ENCODE peak calls at places on chromosomes 2 and 18, in six cellular contexts. M is sigmoid colon, A is BE2C, O is neural progenitor cell, W is PC-9, U is lower lobe of right lung. V is an unnamed sample.

GRCh38 chr2:63661076-63661475 is 72.3 kb downstream of the MDH1 start:
- DNase-seq in W (no peak), U (no peak), A (no peak), M (no peak), O (no peak), V (no peak)

GRCh38 chr2:196276421-196276820 is 105.0 kb upstream of the STK17B start:
- DNase-seq in U (no peak), W (no peak), A (no peak), O (no peak), M (no peak), V (no peak)

GRCh38 chr2:30631051-30631671 is 176.1 kb downstream of the CAPN13 start:
- DNase-seq in O (no peak), A (no peak), U (no peak), M (no peak), W (no peak), V (no peak)

GRCh38 chr2:196338440-196338839 is 167.1 kb upstream of the STK17B start:
- DNase-seq in A (no peak), W (no peak), M (no peak), O (no peak), U (no peak), V (no peak)

GRCh38 chr2:77666251-77666980 is 144.2 kb upstream of the LRRTM4 start:
- DNase-seq in W (no peak), A (no peak), O (no peak), U (no peak), M (no peak), V (no peak)

GRCh38 chr2:191152841-191153240 is 2.0 kb upstream of the STAT4 start:
- DNase-seq in O (no peak), A (no peak), W (no peak), M (no peak), U (no peak), V (no peak)

GRCh38 chr2:8217366-8218125 is 464.3 kb upstream of the ID2 start:
- DNase-seq in W (no peak), O (peak; percentile 84), A (no peak), U (no peak), M (no peak), V (no peak)

GRCh38 chr18:58412844-58413666 is 215.8 kb downstream of the ALPK2 start:
- DNase-seq in A (no peak), W (no peak), M (no peak), O (no peak), U (no peak), V (no peak)

GRCh38 chr2:35410431-35411061 is 945.0 kb upstream of the CRIM1 start:
- DNase-seq in O (peak; percentile 75), W (no peak), A (peak; percentile 66), U (peak; percentile 61), M (no peak), V (peak; percentile 64)

GRCh38 chr2:166628478-166629136 is 134.6 kb upstream of the SCN7A start:
- DNase-seq in U (no peak), O (no peak), W (no peak), M (no peak), A (no peak), V (no peak)

GRCh38 chr2:152223997-152224396 is 48.4 kb upstream of the STAM2 start:
- DNase-seq in A (no peak), U (no peak), M (no peak), W (no peak), O (no peak), V (no peak)

GRCh38 chr2:224562831-224563230 is 22.3 kb downstream of the CUL3 start:
- DNase-seq in W (no peak), O (no peak), U (no peak), A (no peak), M (no peak), V (no peak)

GRCh38 chr2:86020984-86021383 is 84.7 kb downstream of the POLR1A start:
- DNase-seq in W (no peak), A (no peak), O (no peak), U (no peak), M (peak; percentile 78), V (peak; percentile 83)

GRCh38 chr2:102197389-102198137 is 10.7 kb downstream of the IL1RL2 start:
- DNase-seq in O (no peak), W (no peak), M (no peak), A (no peak), U (no peak), V (no peak)

GRCh38 chr2:105409717-105410116 is 10.9 kb upstream of the FHL2 start:
- DNase-seq in U (no peak), M (peak; percentile 92), A (no peak), O (no peak), W (no peak), V (peak; percentile 94)

GRCh38 chr2:127217470-127218325 is 2.4 kb downstream of the CYP27C1 start:
- DNase-seq in A (no peak), O (no peak), U (no peak), M (no peak), W (peak; percentile 100), V (no peak)

GRCh38 chr2:132910432-132910831 is 240.4 kb upstream of the LYPD1 start:
- DNase-seq in A (no peak), U (no peak), W (no peak), O (no peak), M (no peak), V (no peak)

GRCh38 chr2:118084483-118085089 is 3.7 kb upstream of the INSIG2 start:
- DNase-seq in W (peak; percentile 74), U (no peak), M (no peak), O (no peak), A (no peak), V (no peak)

GRCh38 chr2:231613054-231613654 is 20.5 kb downstream of the TEX44 start:
- DNase-seq in U (no peak), M (peak; percentile 83), A (no peak), W (peak; percentile 50), O (no peak), V (peak; percentile 16)

GRCh38 chr18:25349131-25349925 is 2.6 kb downstream of the ZNF521 start:
- DNase-seq in A (no peak), U (peak; percentile 45), W (no peak), M (peak; percentile 70), O (peak; percentile 72), V (peak; percentile 29)

GRCh38 chr2:198253995-198254394 is 449.6 kb downstream of the PLCL1 start:
- DNase-seq in W (no peak), A (no peak), U (no peak), M (no peak), O (no peak), V (no peak)

DNA sequence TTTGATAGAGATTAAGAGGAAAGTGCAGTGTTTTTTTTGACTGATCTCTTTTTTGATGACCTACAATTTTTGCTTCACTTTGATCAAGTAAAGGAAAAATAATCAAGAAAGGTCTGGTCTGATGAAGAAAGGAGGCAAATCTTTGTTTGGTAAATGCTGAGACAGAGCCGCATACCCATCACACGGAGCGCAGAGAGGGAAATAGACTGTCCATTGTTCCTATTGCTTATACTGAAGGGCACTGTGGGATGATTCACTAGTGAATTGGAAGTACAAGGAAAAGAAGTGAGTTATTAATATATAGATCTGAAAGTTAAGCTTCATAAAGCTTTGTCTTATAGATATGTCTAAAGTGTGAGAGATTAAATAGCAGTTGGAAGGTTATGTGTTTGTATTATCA is 455.1 kb downstream of the PLCL1 start:
- DNase-seq in A (no peak), W (no peak), O (no peak), M (no peak), U (no peak), V (no peak)
- H3K9me3 ChIP-seq in A (no peaks in the 10 kb centered on the region), W (no peaks in the 10 kb centered on the region), O (no peaks in the 10 kb centered on the region), M (no peaks in the 10 kb centered on the region), U (no peaks in the 10 kb centered on the region), V (no peaks in the 10 kb centered on the region)

DNA sequence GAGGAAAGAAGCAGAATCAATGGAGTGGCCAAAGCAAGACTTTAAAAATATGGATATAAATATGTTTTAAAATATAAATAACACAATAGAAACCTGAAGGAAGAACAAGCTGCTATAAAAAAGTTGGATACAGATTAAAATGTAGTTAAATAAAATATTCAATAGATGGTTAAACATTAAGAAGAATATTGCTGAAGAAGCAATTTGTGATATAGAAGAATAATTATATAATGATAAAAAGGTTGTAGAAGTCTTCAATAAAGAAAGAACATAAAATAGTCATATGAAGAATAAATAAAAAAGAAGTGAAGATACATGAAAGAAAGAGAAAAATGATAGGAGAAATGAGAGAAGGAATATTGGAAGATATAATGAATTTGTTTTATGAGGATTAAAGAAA is 392.0 kb downstream of the DSC3 start:
- DNase-seq in M (no peak), U (no peak), W (no peak), O (no peak), A (no peak), V (no peak)
- TF ChIP-seq CTCF in M (no peak), U (no peak), W (no peak), O (no peak), A (no peak), V (no peak)

GRCh38 chr18:67574749-67575148 is 58.2 kb upstream of the DSEL start:
- DNase-seq in O (no peak), M (no peak), A (peak; percentile 5), W (no peak), U (no peak), V (no peak)
- H3K9me3 ChIP-seq in O (no peaks in the 10 kb centered on the region), M (no peaks in the 10 kb centered on the region), A (no peaks in the 10 kb centered on the region), W (no peaks in the 10 kb centered on the region), U (no peaks in the 10 kb centered on the region), V (no peaks in the 10 kb centered on the region)

DNA sequence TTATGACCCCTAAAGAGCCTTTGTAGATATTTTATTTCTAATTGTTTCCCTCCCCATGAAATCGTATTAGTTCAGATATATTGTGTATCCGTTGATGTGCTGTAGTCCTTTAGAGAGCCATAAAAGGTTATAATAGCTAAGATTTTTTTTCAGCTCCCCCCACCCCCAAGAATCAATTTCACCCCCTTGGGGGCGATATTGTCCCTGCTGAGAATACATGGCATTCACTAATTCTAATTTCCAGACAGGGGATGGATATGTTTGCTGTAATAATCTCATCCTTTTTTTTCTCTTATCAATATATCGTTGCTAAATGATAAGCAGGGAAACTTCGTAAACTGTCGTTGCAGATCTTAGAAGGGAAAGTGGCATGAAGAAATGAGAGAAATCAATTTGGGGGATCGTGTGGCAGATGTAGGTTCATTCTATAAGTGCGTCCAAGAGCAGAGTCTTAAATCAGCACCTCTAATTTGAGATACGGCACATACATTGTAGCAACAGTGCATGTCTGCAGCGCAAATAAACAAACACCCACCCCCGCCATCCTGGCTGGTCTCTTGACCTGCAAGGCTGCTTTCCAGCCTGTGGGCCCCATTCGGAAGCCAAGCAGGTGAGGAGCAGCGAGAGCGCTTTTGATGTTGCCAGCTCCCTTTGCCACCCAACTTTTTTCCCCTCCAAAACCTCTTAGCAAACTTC is 530.9 kb downstream of the TMEM182 start:
- DNase-seq in M (no peak), A (no peak), W (no peak), U (no peak), O (no peak), V (peak; percentile 12)
- TF ChIP-seq CTCF in M (no peak), A (no peak), W (no peak), U (no peak), O (peak; percentile 38), V (no peak)

DNA sequence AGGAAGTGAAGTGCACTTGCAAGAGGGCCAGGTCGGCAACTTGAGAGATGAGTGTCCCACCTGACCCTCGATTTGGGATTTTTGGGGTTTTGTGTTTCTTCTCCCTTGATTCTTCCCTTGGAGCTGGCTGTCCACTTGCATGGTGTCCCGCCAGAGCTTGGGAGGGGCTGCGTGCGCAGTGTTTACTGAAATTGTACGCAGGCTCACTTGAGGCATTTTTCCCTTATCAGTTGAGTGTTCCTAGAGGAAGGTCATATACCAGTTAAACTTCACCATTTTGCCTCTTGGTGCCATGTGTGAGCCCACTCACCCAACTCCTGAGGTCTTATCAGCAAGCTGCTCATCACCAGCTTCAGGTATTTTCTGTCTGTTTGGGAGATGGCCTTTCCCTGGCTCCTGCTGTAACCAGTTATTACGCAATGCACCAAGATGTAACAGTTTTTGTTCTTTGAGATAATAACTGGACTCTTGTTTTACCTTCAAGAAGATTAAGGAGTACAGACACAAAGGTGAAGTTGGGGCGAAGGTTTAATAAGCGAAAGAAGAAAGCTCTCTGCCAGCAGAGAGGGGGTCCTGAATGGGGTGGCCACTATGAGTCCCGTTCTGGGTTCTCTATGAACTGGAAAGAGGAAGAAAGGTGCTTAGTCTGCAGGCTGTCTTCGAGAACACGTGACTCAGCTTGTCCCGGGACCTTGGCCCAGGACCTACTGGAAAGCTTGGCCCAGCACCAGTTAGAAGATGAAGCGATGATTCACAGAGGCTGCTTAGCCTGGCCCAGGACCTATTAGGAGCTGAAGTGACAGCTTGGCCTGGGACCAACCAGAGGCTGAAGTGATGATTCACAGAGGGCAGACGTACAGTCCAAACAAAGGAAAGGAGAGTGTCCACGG is 21.5 kb upstream of the TXNL4A start:
- DNase-seq in U (no peak), W (peak; percentile 71), A (no peak), M (peak; percentile 97), O (no peak), V (peak; percentile 32)
- H3K9me3 ChIP-seq in U (peaks cover 8% of the 10 kb centered on the region), W (no peaks in the 10 kb centered on the region), A (no peaks in the 10 kb centered on the region), M (peaks cover 7% of the 10 kb centered on the region), O (no peaks in the 10 kb centered on the region), V (no peaks in the 10 kb centered on the region)